ENCODE peak calls at places on chromosome 7, in eight cellular contexts. U, Y, X, A, K, B, W and S are unnamed samples.

GRCh38 chr7:8549043-8549442 is 115.6 kb downstream of the NXPH1 start:
- DNase-seq in W (no peak), U (no peak), Y (no peak), B (no peak), X (no peak), A (no peak), K (no peak), S (no peak)

GRCh38 chr7:51024867-51025266 is 242.2 kb upstream of the GRB10 start:
- DNase-seq in Y (no peak), B (peak), X (no peak), U (peak), A (no peak), W (no peak), K (no peak), S (no peak)

GRCh38 chr7:32025381-32026075 is 44.7 kb downstream of the PDE1C start:
- DNase-seq in K (no peak), U (no peak), Y (no peak), X (no peak), W (no peak), A (no peak), B (no peak), S (no peak)

GRCh38 chr7:24227603-24228359 is 56.2 kb upstream of the NPY start:
- DNase-seq in W (no peak), X (no peak), Y (no peak), U (no peak), B (no peak), K (no peak), A (no peak), S (peak)

GRCh38 chr7:151100921-151101320 is 14.6 kb downstream of the AGAP3 start:
- DNase-seq in B (no peak), K (no peak), Y (no peak), A (no peak), U (no peak), X (no peak), W (no peak), S (no peak)

GRCh38 chr7:36611703-36612102 is 112.6 kb downstream of the AOAH start:
- DNase-seq in Y (no peak), A (no peak), U (no peak), K (no peak), W (no peak), X (no peak), B (no peak), S (no peak)

GRCh38 chr7:156753630-156754029 is 113.1 kb downstream of the RNF32 start:
- DNase-seq in K (no peak), B (no peak), A (no peak), U (no peak), Y (no peak), W (no peak), X (no peak), S (no peak)

GRCh38 chr7:102421706-102422105 is 11.7 kb upstream of the ORAI2 start:
- DNase-seq in Y (no peak), B (no peak), W (no peak), K (no peak), X (no peak), U (no peak), A (no peak), S (no peak)

GRCh38 chr7:155007947-155008346 is 5.0 kb upstream of the PAXIP1 start:
- DNase-seq in X (no peak), U (no peak), Y (no peak), K (no peak), W (peak), A (no peak), B (no peak), S (no peak)

GRCh38 chr7:4549681-4550080 is 132.4 kb upstream of the FOXK1 start:
- DNase-seq in W (no peak), K (no peak), B (no peak), A (no peak), U (no peak), Y (no peak), X (no peak), S (no peak)

GRCh38 chr7:122305475-122306319 is 1.1 kb upstream of the FEZF1 start:
- DNase-seq in A (peak), X (no peak), W (peak), U (no peak), K (no peak), B (no peak), Y (peak), S (no peak)

GRCh38 chr7:158596745-158597144 is 9.1 kb upstream of the PTPRN2 start:
- DNase-seq in A (no peak), Y (no peak), B (no peak), X (no peak), K (no peak), W (no peak), U (no peak), S (no peak)

GRCh38 chr7:139730746-139731612 is 46.8 kb downstream of the HIPK2 start:
- DNase-seq in X (no peak), Y (peak), B (no peak), K (peak), W (peak), U (no peak), A (no peak), S (no peak)

GRCh38 chr7:102992820-102993531 is 80.2 kb downstream of the LRRC17 start:
- DNase-seq in B (peak), W (no peak), Y (peak), A (no peak), X (peak), K (peak), U (no peak), S (no peak)

GRCh38 chr7:115812796-115813195 is 217.8 kb downstream of the TFEC start:
- DNase-seq in K (no peak), B (no peak), Y (no peak), A (no peak), U (no peak), X (no peak), W (no peak), S (no peak)

GRCh38 chr7:128408709-128409434 is 910 bp downstream of the IMPDH1 start:
- DNase-seq in B (peak), K (peak), X (no peak), Y (peak), A (no peak), U (no peak), W (no peak), S (no peak)

GRCh38 chr7:51081270-51081890 is 235.2 kb downstream of the COBL start:
- DNase-seq in U (no peak), A (no peak), W (no peak), K (no peak), B (no peak), Y (no peak), X (no peak), S (no peak)

GRCh38 chr7:106225856-106226255 is 58.9 kb downstream of the NAMPT start:
- DNase-seq in U (no peak), K (no peak), A (no peak), W (no peak), X (peak), B (no peak), Y (no peak), S (no peak)

GRCh38 chr7:73899731-73900142 is 38.8 kb downstream of the TMEM270 start:
- DNase-seq in A (no peak), X (peak), Y (peak), K (no peak), B (peak), U (no peak), W (no peak), S (no peak)

GRCh38 chr7:56218510-56218909 is 102.3 kb upstream of the NUPR2 start:
- DNase-seq in U (no peak), K (no peak), W (no peak), X (no peak), B (no peak), A (no peak), Y (no peak), S (no peak)

GRCh38 chr7:87413029-87413428 is 62.5 kb downstream of the ABCB4 start:
- DNase-seq in U (no peak), X (no peak), W (no peak), A (no peak), Y (peak), K (no peak), B (no peak), S (no peak)

GRCh38 chr7:15104411-15105092 is 202.0 kb upstream of the DGKB start:
- DNase-seq in X (no peak), Y (no peak), K (no peak), A (no peak), B (no peak), W (no peak), U (no peak), S (no peak)

GRCh38 chr7:94908204-94909022 is 1.0 kb downstream of the PPP1R9A start:
- DNase-seq in K (no peak), W (no peak), Y (peak), X (no peak), B (peak), A (peak), U (peak), S (peak)

GRCh38 chr7:148261996-148262688 is 328.4 kb upstream of the C7orf33 start:
- DNase-seq in U (no peak), Y (no peak), K (no peak), A (no peak), X (no peak), W (no peak), B (no peak), S (no peak)

GRCh38 chr7:73909051-73909941 is 48.3 kb downstream of the TMEM270 start:
- DNase-seq in K (no peak), U (no peak), X (no peak), A (no peak), Y (no peak), W (no peak), B (no peak), S (no peak)

GRCh38 chr7:121558288-121558687 is 162.2 kb upstream of the FAM3C start:
- DNase-seq in U (no peak), Y (no peak), X (no peak), W (no peak), A (no peak), B (no peak), K (no peak), S (no peak)

GRCh38 chr7:33814958-33815735 is 90.2 kb upstream of the BMPER start:
- DNase-seq in B (no peak), X (no peak), W (no peak), K (no peak), A (no peak), Y (no peak), U (no peak), S (no peak)

GRCh38 chr7:116025098-116025809 is 5.3 kb downstream of the TFEC start:
- DNase-seq in Y (peak), U (no peak), X (no peak), B (no peak), W (no peak), K (peak), A (no peak), S (no peak)

GRCh38 chr7:92177362-92177761 is 1.6 kb downstream of the LRRD1 start:
- DNase-seq in K (peak), U (no peak), Y (peak), W (no peak), B (no peak), X (no peak), A (no peak), S (no peak)

GRCh38 chr7:82678716-82679115 is 235.1 kb upstream of the CACNA2D1 start:
- DNase-seq in A (no peak), X (no peak), W (peak), K (no peak), Y (no peak), B (no peak), U (no peak), S (no peak)

GRCh38 chr7:154178890-154179289 is 126.7 kb downstream of the DPP6 start:
- DNase-seq in Y (no peak), K (peak), X (no peak), W (no peak), B (no peak), A (no peak), U (no peak), S (no peak)

GRCh38 chr7:75617634-75618234 is 121.0 kb downstream of the HIP1 start:
- DNase-seq in K (no peak), A (no peak), Y (no peak), W (peak), B (peak), X (no peak), U (no peak), S (no peak)

GRCh38 chr7:117203205-117203604 is 119.7 kb downstream of the WNT2 start:
- DNase-seq in U (no peak), B (no peak), K (no peak), X (no peak), A (no peak), Y (peak), W (no peak), S (no peak)

GRCh38 chr7:118080947-118081346 is 103.0 kb upstream of the LSM8 start:
- DNase-seq in X (peak), K (peak), A (no peak), Y (peak), U (no peak), B (peak), W (peak), S (peak)

GRCh38 chr7:35820858-35821257 is 20.0 kb downstream of the SEPTIN7 start:
- DNase-seq in K (no peak), W (no peak), U (no peak), B (no peak), Y (no peak), A (no peak), X (no peak), S (no peak)

DNA sequence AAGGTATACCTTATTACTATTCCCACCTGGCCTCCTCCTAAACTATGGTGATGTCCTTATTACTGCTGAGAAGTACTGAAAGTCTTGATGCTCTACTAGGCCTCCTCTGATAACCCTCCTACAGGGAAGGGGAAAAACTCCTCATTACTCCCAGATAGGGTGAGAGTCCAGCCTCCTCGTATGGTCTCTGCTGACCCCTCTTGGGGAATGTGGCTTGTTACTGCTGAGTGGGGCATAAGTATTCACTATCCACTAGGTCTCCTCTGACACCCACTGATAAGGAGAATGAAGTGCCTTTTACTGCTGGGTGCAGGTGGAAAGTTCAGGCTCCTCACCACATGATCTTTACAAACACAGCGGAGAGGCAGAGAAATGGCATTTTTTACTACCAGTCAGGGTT is 222.9 kb downstream of the CHRM2 start:
- DNase-seq in U (no peak), B (no peak), X (no peak), Y (no peak), K (no peak), W (no peak), A (peak), S (no peak)
- TF ChIP-seq CTCF in U (peak), B (no peak), X (peak), Y (no peak), K (peak), W (peak), A (peak), S (no peak)

GRCh38 chr7:12291870-12292269 is 80.8 kb downstream of the TMEM106B start:
- DNase-seq in A (no peak), B (no peak), U (no peak), Y (no peak), W (peak), X (no peak), K (no peak), S (no peak)
- TF ChIP-seq CTCF in A (no peak), B (peak), U (peak), Y (no peak), W (peak), X (peak), K (peak), S (peak)

DNA sequence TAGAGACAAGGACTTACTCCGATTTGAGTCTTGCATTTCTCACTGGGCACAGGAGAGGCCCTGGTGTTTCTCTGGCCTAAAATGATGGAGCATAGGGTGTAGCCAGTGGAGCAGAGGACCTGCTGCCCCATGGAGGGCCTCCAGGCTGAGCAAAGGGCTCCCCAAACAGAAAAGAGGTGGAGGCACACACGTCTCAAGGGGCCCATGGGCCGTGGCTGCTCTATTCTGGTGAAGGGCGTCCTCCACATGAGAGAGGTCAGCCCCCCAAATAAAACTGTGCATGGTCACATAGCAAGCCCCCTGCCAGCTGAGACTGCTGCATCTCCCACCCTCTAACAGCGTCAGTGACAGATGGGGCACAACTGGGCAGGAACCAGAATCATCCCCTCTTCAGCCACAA is 41.4 kb downstream of the MYO1G start:
- DNase-seq in B (no peak), Y (no peak), K (no peak), A (no peak), W (no peak), U (no peak), X (no peak), S (no peak)
- TF ChIP-seq CTCF in B (no peak), Y (no peak), K (no peak), A (no peak), W (no peak), U (no peak), X (no peak), S (no peak)

GRCh38 chr7:136966825-136967224 is 98.4 kb downstream of the CHRM2 start:
- DNase-seq in Y (no peak), B (no peak), W (no peak), X (no peak), U (no peak), K (no peak), A (no peak), S (no peak)
- TF ChIP-seq CTCF in Y (no peak), B (no peak), W (no peak), X (no peak), U (no peak), K (no peak), A (no peak), S (no peak)

GRCh38 chr7:2062648-2063047 is 170.1 kb downstream of the MAD1L1 start:
- DNase-seq in B (no peak), X (no peak), W (no peak), A (no peak), U (no peak), K (no peak), Y (no peak), S (no peak)

GRCh38 chr7:2060701-2061100 is 172.0 kb downstream of the MAD1L1 start:
- DNase-seq in X (no peak), K (no peak), A (no peak), B (no peak), Y (peak), W (no peak), U (no peak), S (no peak)

GRCh38 chr7:2065516-2065915 is 167.2 kb downstream of the MAD1L1 start:
- DNase-seq in Y (no peak), A (peak), K (no peak), X (no peak), B (no peak), U (no peak), W (no peak), S (no peak)

GRCh38 chr7:2066251-2066919 is 166.4 kb downstream of the MAD1L1 start:
- DNase-seq in X (no peak), W (no peak), Y (no peak), B (no peak), U (no peak), A (no peak), K (no peak), S (no peak)

DNA sequence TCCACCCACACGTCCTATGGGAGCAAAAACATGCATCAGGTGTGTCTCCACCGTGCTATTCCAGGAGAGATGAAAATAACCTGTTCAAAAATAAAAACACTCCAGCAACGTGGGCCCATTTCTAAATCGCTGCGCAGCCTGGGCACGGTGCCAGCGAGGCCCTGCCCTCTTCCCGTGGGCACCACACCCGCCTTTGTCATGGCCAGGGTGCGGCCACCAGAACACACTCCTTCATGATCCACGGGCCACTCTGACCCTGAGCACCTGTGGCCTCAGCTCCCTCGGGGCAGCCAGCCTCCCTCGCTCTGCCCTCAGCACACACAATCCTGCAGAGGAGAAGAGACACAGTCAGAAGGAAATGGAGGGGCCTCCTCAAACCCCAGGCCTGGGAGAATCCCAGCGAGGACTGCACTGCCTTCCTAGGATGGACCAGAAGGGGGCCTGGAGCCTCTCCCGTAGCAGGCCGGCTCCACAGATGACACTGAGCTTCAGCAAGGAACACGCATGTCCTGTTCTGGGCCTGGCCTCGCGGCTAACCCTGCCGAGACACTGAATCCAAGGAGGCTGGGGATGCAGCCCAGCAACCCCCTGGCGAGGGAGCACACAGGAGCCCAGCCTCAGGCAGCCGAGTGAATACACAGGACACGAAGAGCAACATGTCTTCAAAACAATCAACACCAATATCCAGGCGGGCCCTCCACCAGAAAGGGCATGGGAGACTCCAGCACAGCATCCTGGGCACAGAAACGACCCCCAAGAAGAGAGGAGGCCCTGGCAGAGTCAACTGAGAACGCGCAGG is 169.0 kb downstream of the MAD1L1 start:
- DNase-seq in B (peak), Y (peak), K (peak), W (no peak), A (no peak), X (no peak), U (no peak), S (no peak)
- TF ChIP-seq CTCF in B (peak), Y (peak), K (peak), W (no peak), A (no peak), X (peak), U (no peak), S (no peak)